ENCODE peak calls at places on chromosome 21, in five cellular contexts. M is heart left ventricle, B is AG10803, T is fibroblast of pulmonary artery, Q is choroid plexus epithelial cell. W is an unnamed sample.

GRCh38 chr21:37065561-37066177 is 7.2 kb downstream of the PIGP start:
- DNase-seq in B (no peak), Q (no peak), T (no peak), M (no peak), W (no peak)

GRCh38 chr21:33089439-33089838 is 19.5 kb downstream of the OLIG1 start:
- DNase-seq in M (no peak), B (no peak), T (no peak), Q (no peak), W (no peak)

GRCh38 chr21:19076031-19076430 is 672.4 kb upstream of the TMPRSS15 start:
- DNase-seq in T (no peak), M (no peak), B (no peak), Q (no peak), W (no peak)

GRCh38 chr21:34611528-34611927 is 3.4 kb downstream of the RCAN1 start:
- DNase-seq in B (no peak), T (no peak), M (no peak), Q (no peak), W (no peak)

GRCh38 chr21:19529031-19529430 is 1125.4 kb upstream of the TMPRSS15 start:
- DNase-seq in T (no peak), Q (no peak), B (no peak), M (no peak), W (no peak)

GRCh38 chr21:35810431-35810970 is 249.8 kb downstream of the SETD4 start:
- DNase-seq in Q (no peak), M (no peak), T (no peak), B (no peak), W (peak)

GRCh38 chr21:36097427-36098230 is 27.8 kb downstream of the CBR1 start:
- DNase-seq in B (no peak), M (no peak), Q (peak), T (peak), W (no peak)

GRCh38 chr21:35768187-35768586 is 292.1 kb downstream of the SETD4 start:
- DNase-seq in M (no peak), B (peak), Q (no peak), T (no peak), W (no peak)

GRCh38 chr21:41642399-41642798 is 124.5 kb downstream of the RIPK4 start:
- DNase-seq in B (peak), T (peak), Q (peak), M (no peak), W (peak)

GRCh38 chr21:16124397-16125130 is 394.8 kb downstream of the USP25 start:
- DNase-seq in T (peak), Q (peak), M (no peak), B (peak), W (peak)

GRCh38 chr21:38277501-38278111 is 20.8 kb downstream of the KCNJ15 start:
- DNase-seq in B (peak), T (peak), Q (peak), M (no peak), W (peak)
- TF ChIP-seq CTCF in B (no peak), T (no peak), Q (no peak), M (no peak), W (no peak)

GRCh38 chr21:46285761-46286667 is at the start of gene YBEY:
- DNase-seq in M (peak), Q (peak), T (peak), B (peak), W (peak)

GRCh38 chr21:46285206-46285661 is at the start of gene MCM3AP:
- DNase-seq in Q (no peak), T (no peak), M (no peak), B (no peak), W (no peak)

GRCh38 chr21:46286668-46286982 is 483 bp downstream of the YBEY start:
- DNase-seq in T (no peak), Q (no peak), M (no peak), B (no peak), W (peak)

GRCh38 chr21:46289655-46290178 is 3.6 kb downstream of the YBEY start:
- DNase-seq in B (no peak), Q (no peak), M (no peak), T (no peak), W (no peak)

GRCh38 chr21:46287541-46287940 is 1.4 kb downstream of the YBEY start:
- DNase-seq in B (no peak), T (no peak), M (no peak), Q (no peak), W (no peak)
- H3K4me3 ChIP-seq in B (no peak), T (peak), M (no peak), Q (no peak), W (peak)

GRCh38 chr21:43287111-43287973 is 118.5 kb downstream of the CRYAA start:
- DNase-seq in B (no peak), Q (peak), T (no peak), M (peak), W (no peak)
- TF ChIP-seq CTCF in B (no peak), Q (no peak), T (no peak), M (no peak), W (no peak)

DNA sequence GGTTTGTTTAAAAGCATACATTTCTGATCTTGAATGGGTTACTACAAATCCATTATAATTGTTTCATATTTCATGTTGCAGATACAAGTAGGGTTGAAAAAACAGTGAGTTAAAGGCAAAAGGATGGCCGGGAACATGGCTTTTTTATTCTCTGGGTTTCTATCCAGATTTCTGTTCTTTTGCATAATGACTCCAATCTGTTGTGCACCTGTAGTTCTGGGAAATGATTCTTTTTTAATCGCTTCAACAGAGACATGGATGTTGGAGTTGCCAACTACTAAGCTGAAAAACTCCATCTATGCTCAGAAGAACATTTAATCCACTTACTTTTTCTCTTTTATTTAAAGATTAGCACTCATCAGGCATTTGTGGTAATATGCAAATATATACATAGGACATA is 2.7 kb upstream of the ADAMTS1 start:
- DNase-seq in Q (no peak), M (no peak), B (no peak), T (no peak), W (no peak)
- H3K4me3 ChIP-seq in Q (no peak), M (no peak), B (no peak), T (no peak), W (no peak)

DNA sequence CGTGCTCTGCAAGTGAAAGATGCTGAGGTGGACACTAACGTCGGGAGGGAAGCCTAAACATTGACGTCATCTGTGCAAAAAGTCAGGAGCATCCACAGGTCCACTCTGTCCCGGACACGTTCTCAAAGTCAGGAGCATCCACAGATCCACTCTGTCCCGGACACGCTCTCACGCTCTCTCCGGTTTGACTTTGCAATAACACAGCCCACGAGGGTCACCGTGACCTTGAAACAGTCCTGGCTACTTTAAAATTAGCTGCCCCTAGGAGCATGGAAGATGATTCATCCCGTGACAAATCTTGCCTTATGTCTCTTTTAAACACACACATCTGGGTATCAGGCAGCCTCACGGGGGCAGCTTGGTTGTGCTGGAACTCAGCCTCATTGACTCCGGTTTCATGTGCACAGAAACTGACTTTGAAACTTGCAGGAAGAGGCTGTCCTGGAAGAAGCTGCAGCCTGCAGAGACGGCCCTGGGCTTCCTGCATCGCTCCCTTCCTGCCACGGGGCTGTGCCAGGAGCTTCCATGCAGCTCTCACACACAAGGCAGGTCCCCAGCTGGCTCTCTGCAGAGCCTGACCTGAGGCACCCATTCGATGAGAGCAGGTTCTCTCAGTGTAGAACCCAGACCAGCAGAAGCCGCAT is 18.1 kb upstream of the COL18A1 start:
- DNase-seq in M (peak), Q (peak), T (peak), B (peak), W (peak)
- TF ChIP-seq CTCF in M (no peak), Q (peak), T (peak), B (peak), W (peak)

GRCh38 chr21:43806017-43806710 is 16.8 kb downstream of the RRP1 start:
- DNase-seq in M (no peak), T (no peak), Q (no peak), B (no peak), W (no peak)
- H3K4me3 ChIP-seq in M (no peak), T (no peak), Q (no peak), B (no peak), W (no peak)

W was measured in fibroblast of mammary gland.